ENCODE peak calls at places on chromosomes 13 and 19, in eight cellular contexts. R is fibroblast of lung, X is mesenchymal stem cell, U is prostate gland, H is SK-N-SH, N is gastrocnemius medialis, T is neuronal stem cell, J is H1. D is an unnamed sample.
A peak's percentile ranks its signal among the peaks of the same experiment; 100 is the strongest.

GRCh38 chr13:48896312-48896711 is 79.4 kb upstream of the FNDC3A start:
- DNase-seq in R (peak; percentile 68), X (peak; percentile 18), U (no peak), H (no peak), N (no peak), T (no peak), J (no peak), D (peak; percentile 78)

GRCh38 chr19:11887618-11888531 is at the start of gene ZNF69:
- DNase-seq in R (peak; percentile 75), X (peak; percentile 87), U (peak; percentile 91), H (peak; percentile 89), N (peak; percentile 67), T (peak; percentile 89), J (peak; percentile 89), D (peak; percentile 28)

GRCh38 chr13:114077121-114077937 is 55.1 kb downstream of the RASA3 start:
- DNase-seq in R (no peak), X (no peak), U (no peak), H (no peak), N (no peak), T (no peak), J (no peak), D (no peak)

GRCh38 chr19:13835791-13836723 is 40.8 kb downstream of the ZSWIM4 start:
- DNase-seq in R (no peak), X (peak; percentile 84), U (no peak), H (no peak), N (no peak), T (no peak), J (no peak), D (no peak)

GRCh38 chr13:74920945-74921725 is 560.8 kb downstream of the TBC1D4 start:
- DNase-seq in R (peak; percentile 15), X (peak; percentile 29), U (no peak), H (no peak), N (no peak), T (no peak), J (no peak), D (no peak)

GRCh38 chr13:60654405-60654804 is 257.4 kb downstream of the TDRD3 start:
- DNase-seq in R (peak; percentile 13), X (peak; percentile 0), U (peak; percentile 28), H (no peak), N (no peak), T (no peak), J (no peak), D (peak; percentile 53)

GRCh38 chr19:29660835-29661234 is 4.4 kb upstream of the PLEKHF1 start:
- DNase-seq in R (no peak), X (peak; percentile 9), U (no peak), H (no peak), N (no peak), T (no peak), J (no peak), D (no peak)

GRCh38 chr13:73040968-73041580 is 17.7 kb upstream of the KLF5 start:
- DNase-seq in R (no peak), X (no peak), U (no peak), H (no peak), N (no peak), T (no peak), J (no peak), D (peak; percentile 38)

GRCh38 chr13:51562011-51562671 is 22.1 kb upstream of the WDFY2 start:
- DNase-seq in R (no peak), X (no peak), U (no peak), H (no peak), N (no peak), T (no peak), J (no peak), D (no peak)

GRCh38 chr13:74056829-74057564 is 77.2 kb downstream of the KLF12 start:
- DNase-seq in R (no peak), X (no peak), U (no peak), H (no peak), N (peak; percentile 38), T (no peak), J (no peak), D (peak; percentile 24)

GRCh38 chr13:42494157-42494556 is 79.8 kb upstream of the TNFSF11 start:
- DNase-seq in R (no peak), X (peak; percentile 54), U (no peak), H (no peak), N (no peak), T (no peak), J (no peak), D (no peak)

GRCh38 chr13:66296328-66296727 is 933.8 kb downstream of the PCDH9 start:
- DNase-seq in R (no peak), X (no peak), U (no peak), H (no peak), N (no peak), T (no peak), J (no peak), D (no peak)

GRCh38 chr19:4589579-4590410 is 30.3 kb upstream of the SEMA6B start:
- DNase-seq in R (no peak), X (no peak), U (no peak), H (peak; percentile 74), N (no peak), T (no peak), J (peak; percentile 57), D (no peak)

DNA sequence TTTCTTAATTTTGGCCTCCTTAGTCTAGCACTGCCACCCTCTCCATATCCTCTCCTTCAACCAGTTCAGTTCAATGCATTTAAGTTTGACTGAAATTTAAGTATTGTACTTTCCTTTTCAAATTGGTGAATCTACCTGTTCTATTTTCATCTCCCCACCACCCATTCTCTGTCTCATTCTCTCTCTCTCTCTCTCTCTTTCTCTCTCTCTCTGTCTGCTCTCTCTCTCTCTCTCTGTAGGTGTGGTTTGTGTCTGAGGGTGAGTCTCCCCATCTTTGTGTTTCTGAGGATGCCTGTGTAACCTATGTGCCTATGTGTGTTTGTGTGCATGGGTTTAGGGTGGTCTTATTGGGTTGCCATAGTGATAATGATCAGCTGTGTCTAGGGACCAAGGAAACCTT is 10.1 kb downstream of the PDX1 start:
- DNase-seq in R (no peak), X (no peak), U (no peak), H (no peak), N (no peak), T (no peak), J (no peak), D (no peak)
- H3K27me3 ChIP-seq in R (peaks cover 45% of the 10 kb centered on the region), X (peaks cover 69% of the 10 kb centered on the region), U (peaks cover 50% of the 10 kb centered on the region), H (peaks cover 64% of the 10 kb centered on the region), N (peaks cover 65% of the 10 kb centered on the region), T (peaks cover 69% of the 10 kb centered on the region), J (peaks cover 91% of the 10 kb centered on the region), D (peaks cover 37% of the 10 kb centered on the region)

DNA sequence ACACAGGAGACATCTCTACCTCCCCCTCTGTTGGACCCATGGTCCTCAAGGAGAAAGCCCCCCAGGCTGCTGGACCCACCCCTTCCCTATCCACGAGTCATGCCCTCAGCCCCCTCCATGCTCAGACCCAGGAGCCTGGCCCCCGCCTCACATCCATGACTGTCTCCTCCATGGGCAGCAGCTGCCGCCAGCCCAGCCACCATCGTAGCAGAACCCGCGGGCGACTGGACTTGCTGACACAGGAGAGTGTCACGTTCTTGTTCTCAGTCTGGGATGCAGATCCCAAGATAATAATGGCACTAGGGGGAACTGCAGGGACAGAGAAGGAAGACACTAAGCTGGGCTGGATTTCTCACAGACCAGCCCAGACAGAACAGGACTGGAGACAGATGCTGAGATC is 3.8 kb downstream of the NPHS1 start:
- DNase-seq in R (no peak), X (no peak), U (no peak), H (no peak), N (no peak), T (no peak), J (no peak), D (no peak)
- H3K27me3 ChIP-seq in R (peaks cover 33% of the 10 kb centered on the region), X (peaks cover 86% of the 10 kb centered on the region), U (peaks cover 19% of the 10 kb centered on the region), H (peaks cover 58% of the 10 kb centered on the region), N (peaks cover 59% of the 10 kb centered on the region), T (peaks cover 34% of the 10 kb centered on the region), J (peaks cover 37% of the 10 kb centered on the region), D (peaks cover 19% of the 10 kb centered on the region)

GRCh38 chr19:1765904-1766799 is 12.8 kb downstream of the ONECUT3 start:
- DNase-seq in R (no peak), X (no peak), U (no peak), H (no peak), N (no peak), T (no peak), J (peak; percentile 48), D (no peak)

GRCh38 chr19:1763648-1764292 is 10.5 kb downstream of the ONECUT3 start:
- DNase-seq in R (no peak), X (no peak), U (no peak), H (no peak), N (no peak), T (no peak), J (no peak), D (no peak)

GRCh38 chr19:1766800-1767352 is 13.6 kb downstream of the ONECUT3 start:
- DNase-seq in R (no peak), X (no peak), U (no peak), H (no peak), N (no peak), T (no peak), J (peak; percentile 50), D (no peak)

GRCh38 chr19:1764293-1764683 is 11.0 kb downstream of the ONECUT3 start:
- DNase-seq in R (no peak), X (no peak), U (no peak), H (no peak), N (no peak), T (no peak), J (no peak), D (no peak)

GRCh38 chr19:1765182-1765903 is 12.0 kb downstream of the ONECUT3 start:
- DNase-seq in R (no peak), X (no peak), U (no peak), H (peak; percentile 36), N (no peak), T (no peak), J (peak; percentile 55), D (no peak)
- H3K27me3 ChIP-seq in R (peaks cover 61% of the 10 kb centered on the region), X (peaks cover 90% of the 10 kb centered on the region), U (peaks cover 77% of the 10 kb centered on the region), H (peaks cover 81% of the 10 kb centered on the region), N (peaks cover 93% of the 10 kb centered on the region), T (peaks cover 93% of the 10 kb centered on the region), J (peaks cover 96% of the 10 kb centered on the region), D (peaks cover 48% of the 10 kb centered on the region)

GRCh38 chr13:112869202-112870061 is 99.6 kb upstream of the MCF2L start:
- DNase-seq in R (no peak), X (no peak), U (no peak), H (no peak), N (no peak), T (no peak), J (no peak), D (no peak)

GRCh38 chr13:112870737-112871287 is 98.2 kb upstream of the MCF2L start:
- DNase-seq in R (no peak), X (no peak), U (no peak), H (no peak), N (no peak), T (no peak), J (no peak), D (no peak)

GRCh38 chr13:112870062-112870352 is 99.0 kb upstream of the MCF2L start:
- DNase-seq in R (no peak), X (no peak), U (no peak), H (no peak), N (no peak), T (no peak), J (no peak), D (no peak)

GRCh38 chr13:112868308-112868707 is 100.7 kb upstream of the MCF2L start:
- DNase-seq in R (no peak), X (no peak), U (no peak), H (no peak), N (no peak), T (no peak), J (no peak), D (no peak)

DNA sequence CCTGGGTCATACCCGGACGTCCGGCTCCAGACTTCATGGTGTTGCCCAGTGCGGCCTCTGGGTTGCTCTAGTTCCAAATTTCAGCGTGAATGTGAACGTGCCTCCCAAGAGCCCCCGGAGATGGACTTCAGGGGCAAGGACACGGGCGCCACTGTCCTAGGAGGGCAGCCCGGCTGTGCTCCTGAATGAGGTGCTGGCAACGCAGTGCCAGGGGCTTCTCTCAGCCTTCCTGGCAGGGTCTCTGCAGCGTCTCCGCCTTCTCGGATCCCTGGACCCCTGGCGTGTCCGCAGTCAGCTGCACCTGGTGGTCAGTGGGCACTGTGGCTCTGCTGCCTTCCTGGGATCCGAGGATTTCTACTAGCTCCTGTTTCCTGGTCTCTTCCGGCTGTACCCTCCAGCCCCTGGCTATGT is 101.7 kb upstream of the MCF2L start:
- DNase-seq in R (no peak), X (no peak), U (no peak), H (no peak), N (no peak), T (no peak), J (no peak), D (no peak)
- H3K27me3 ChIP-seq in R (no peaks in the 10 kb centered on the region), X (no peaks in the 10 kb centered on the region), U (no peaks in the 10 kb centered on the region), H (no peaks in the 10 kb centered on the region), N (no peaks in the 10 kb centered on the region), T (no peaks in the 10 kb centered on the region), J (no peaks in the 10 kb centered on the region), D (no peaks in the 10 kb centered on the region)

D was measured in bronchial epithelial cell.